ENCODE peak calls at places on chromosome 4, in nine cellular contexts. One of them, this sample, is unnamed.

GRCh38 chr4:129179276-129179675 is 83.3 kb downstream of the C4orf33 start:
- DNase-seq in amniotic stem cell: no peak
- DNase-seq in stromal cell of bone marrow: no peak
- DNase-seq in HL-60: no peak
- DNase-seq in CD4-positive, CD25-positive, alpha-beta regulatory T cell: no peak
- DNase-seq in cardiac muscle cell: no peak
- DNase-seq in right lobe of liver: no peak
- DNase-seq in NCI-H2171 treated with DMSO at 0.1 percent for 48 hours: no peak
- DNase-seq in HFF-Myc: no peak
- DNase-seq in this sample: no peak

GRCh38 chr4:147753047-147753446 is 21.2 kb downstream of the ARHGAP10 start:
- DNase-seq in amniotic stem cell: no peak
- DNase-seq in stromal cell of bone marrow: no peak
- DNase-seq in HL-60: no peak
- DNase-seq in CD4-positive, CD25-positive, alpha-beta regulatory T cell: no peak
- DNase-seq in cardiac muscle cell: peak
- DNase-seq in right lobe of liver: no peak
- DNase-seq in NCI-H2171 treated with DMSO at 0.1 percent for 48 hours: no peak
- DNase-seq in HFF-Myc: no peak
- DNase-seq in this sample: peak

GRCh38 chr4:24067781-24068193 is 177.9 kb upstream of the PPARGC1A start:
- DNase-seq in amniotic stem cell: no peak
- DNase-seq in stromal cell of bone marrow: no peak
- DNase-seq in HL-60: no peak
- DNase-seq in CD4-positive, CD25-positive, alpha-beta regulatory T cell: no peak
- DNase-seq in cardiac muscle cell: peak
- DNase-seq in right lobe of liver: no peak
- DNase-seq in NCI-H2171 treated with DMSO at 0.1 percent for 48 hours: peak
- DNase-seq in HFF-Myc: peak
- DNase-seq in this sample: no peak

GRCh38 chr4:48333587-48333986 is 7.7 kb upstream of the SLAIN2 start:
- DNase-seq in amniotic stem cell: no peak
- DNase-seq in stromal cell of bone marrow: no peak
- DNase-seq in HL-60: no peak
- DNase-seq in CD4-positive, CD25-positive, alpha-beta regulatory T cell: no peak
- DNase-seq in cardiac muscle cell: no peak
- DNase-seq in right lobe of liver: no peak
- DNase-seq in NCI-H2171 treated with DMSO at 0.1 percent for 48 hours: no peak
- DNase-seq in HFF-Myc: no peak
- DNase-seq in this sample: no peak

GRCh38 chr4:161097821-161098220 is 1066.0 kb downstream of the FSTL5 start:
- DNase-seq in amniotic stem cell: no peak
- DNase-seq in stromal cell of bone marrow: no peak
- DNase-seq in HL-60: no peak
- DNase-seq in CD4-positive, CD25-positive, alpha-beta regulatory T cell: no peak
- DNase-seq in cardiac muscle cell: no peak
- DNase-seq in right lobe of liver: no peak
- DNase-seq in NCI-H2171 treated with DMSO at 0.1 percent for 48 hours: no peak
- DNase-seq in HFF-Myc: no peak
- DNase-seq in this sample: no peak

GRCh38 chr4:98659106-98659592 is 738 bp upstream of the TSPAN5 start:
- DNase-seq in amniotic stem cell: peak
- DNase-seq in stromal cell of bone marrow: no peak
- DNase-seq in HL-60: no peak
- DNase-seq in CD4-positive, CD25-positive, alpha-beta regulatory T cell: no peak
- DNase-seq in cardiac muscle cell: peak
- DNase-seq in right lobe of liver: no peak
- DNase-seq in NCI-H2171 treated with DMSO at 0.1 percent for 48 hours: peak
- DNase-seq in HFF-Myc: no peak
- DNase-seq in this sample: peak

GRCh38 chr4:5615496-5616075 is 92.8 kb downstream of the EVC2 start:
- DNase-seq in amniotic stem cell: no peak
- DNase-seq in stromal cell of bone marrow: no peak
- DNase-seq in HL-60: no peak
- DNase-seq in CD4-positive, CD25-positive, alpha-beta regulatory T cell: no peak
- DNase-seq in cardiac muscle cell: no peak
- DNase-seq in right lobe of liver: no peak
- DNase-seq in NCI-H2171 treated with DMSO at 0.1 percent for 48 hours: no peak
- DNase-seq in HFF-Myc: no peak
- DNase-seq in this sample: no peak

GRCh38 chr4:10030946-10031662 is 9.8 kb upstream of the SLC2A9 start:
- DNase-seq in amniotic stem cell: no peak
- DNase-seq in stromal cell of bone marrow: no peak
- DNase-seq in HL-60: no peak
- DNase-seq in CD4-positive, CD25-positive, alpha-beta regulatory T cell: no peak
- DNase-seq in cardiac muscle cell: no peak
- DNase-seq in right lobe of liver: no peak
- DNase-seq in NCI-H2171 treated with DMSO at 0.1 percent for 48 hours: no peak
- DNase-seq in HFF-Myc: no peak
- DNase-seq in this sample: no peak

GRCh38 chr4:174657472-174657871 is 135.2 kb upstream of the HPGD start:
- DNase-seq in amniotic stem cell: no peak
- DNase-seq in stromal cell of bone marrow: no peak
- DNase-seq in HL-60: no peak
- DNase-seq in CD4-positive, CD25-positive, alpha-beta regulatory T cell: no peak
- DNase-seq in cardiac muscle cell: no peak
- DNase-seq in right lobe of liver: no peak
- DNase-seq in NCI-H2171 treated with DMSO at 0.1 percent for 48 hours: no peak
- DNase-seq in HFF-Myc: no peak
- DNase-seq in this sample: no peak

GRCh38 chr4:54593795-54594194 is 64.0 kb upstream of the KIT start:
- DNase-seq in amniotic stem cell: no peak
- DNase-seq in stromal cell of bone marrow: no peak
- DNase-seq in HL-60: no peak
- DNase-seq in CD4-positive, CD25-positive, alpha-beta regulatory T cell: no peak
- DNase-seq in cardiac muscle cell: no peak
- DNase-seq in right lobe of liver: no peak
- DNase-seq in NCI-H2171 treated with DMSO at 0.1 percent for 48 hours: no peak
- DNase-seq in HFF-Myc: no peak
- DNase-seq in this sample: no peak

GRCh38 chr4:159563257-159563656 is 460.4 kb downstream of the RAPGEF2 start:
- DNase-seq in amniotic stem cell: no peak
- DNase-seq in stromal cell of bone marrow: no peak
- DNase-seq in HL-60: no peak
- DNase-seq in CD4-positive, CD25-positive, alpha-beta regulatory T cell: no peak
- DNase-seq in cardiac muscle cell: no peak
- DNase-seq in right lobe of liver: no peak
- DNase-seq in NCI-H2171 treated with DMSO at 0.1 percent for 48 hours: no peak
- DNase-seq in HFF-Myc: no peak
- DNase-seq in this sample: no peak

GRCh38 chr4:183718876-183719275 is 59.8 kb downstream of the TRAPPC11 start:
- DNase-seq in amniotic stem cell: no peak
- DNase-seq in stromal cell of bone marrow: no peak
- DNase-seq in HL-60: no peak
- DNase-seq in CD4-positive, CD25-positive, alpha-beta regulatory T cell: no peak
- DNase-seq in cardiac muscle cell: no peak
- DNase-seq in right lobe of liver: peak
- DNase-seq in NCI-H2171 treated with DMSO at 0.1 percent for 48 hours: no peak
- DNase-seq in HFF-Myc: no peak
- DNase-seq in this sample: no peak

GRCh38 chr4:42603865-42604264 is 53.0 kb downstream of the ATP8A1 start:
- DNase-seq in amniotic stem cell: no peak
- DNase-seq in stromal cell of bone marrow: no peak
- DNase-seq in HL-60: no peak
- DNase-seq in CD4-positive, CD25-positive, alpha-beta regulatory T cell: no peak
- DNase-seq in cardiac muscle cell: peak
- DNase-seq in right lobe of liver: no peak
- DNase-seq in NCI-H2171 treated with DMSO at 0.1 percent for 48 hours: no peak
- DNase-seq in HFF-Myc: no peak
- DNase-seq in this sample: no peak

GRCh38 chr4:174282836-174283506 is 496 bp downstream of the FBXO8 start:
- DNase-seq in amniotic stem cell: peak
- DNase-seq in stromal cell of bone marrow: peak
- DNase-seq in HL-60: peak
- DNase-seq in CD4-positive, CD25-positive, alpha-beta regulatory T cell: peak
- DNase-seq in cardiac muscle cell: peak
- DNase-seq in right lobe of liver: peak
- DNase-seq in NCI-H2171 treated with DMSO at 0.1 percent for 48 hours: peak
- DNase-seq in HFF-Myc: peak
- DNase-seq in this sample: peak

GRCh38 chr4:52713456-52713937 is 37.7 kb downstream of the ERVMER34-1 start:
- DNase-seq in amniotic stem cell: no peak
- DNase-seq in stromal cell of bone marrow: no peak
- DNase-seq in HL-60: peak
- DNase-seq in CD4-positive, CD25-positive, alpha-beta regulatory T cell: no peak
- DNase-seq in cardiac muscle cell: peak
- DNase-seq in right lobe of liver: no peak
- DNase-seq in NCI-H2171 treated with DMSO at 0.1 percent for 48 hours: no peak
- DNase-seq in HFF-Myc: no peak
- DNase-seq in this sample: peak

GRCh38 chr4:82797591-82798081 is 960 bp downstream of the SCD5 start:
- DNase-seq in amniotic stem cell: no peak
- DNase-seq in stromal cell of bone marrow: no peak
- DNase-seq in HL-60: peak
- DNase-seq in CD4-positive, CD25-positive, alpha-beta regulatory T cell: no peak
- DNase-seq in cardiac muscle cell: peak
- DNase-seq in right lobe of liver: no peak
- DNase-seq in NCI-H2171 treated with DMSO at 0.1 percent for 48 hours: peak
- DNase-seq in HFF-Myc: no peak
- DNase-seq in this sample: peak

GRCh38 chr4:54525602-54526001 is 132.2 kb upstream of the KIT start:
- DNase-seq in amniotic stem cell: peak
- DNase-seq in stromal cell of bone marrow: no peak
- DNase-seq in HL-60: no peak
- DNase-seq in CD4-positive, CD25-positive, alpha-beta regulatory T cell: no peak
- DNase-seq in cardiac muscle cell: no peak
- DNase-seq in right lobe of liver: no peak
- DNase-seq in NCI-H2171 treated with DMSO at 0.1 percent for 48 hours: no peak
- DNase-seq in HFF-Myc: peak
- DNase-seq in this sample: peak

GRCh38 chr4:87014284-87014782 is 79.5 kb downstream of the AFF1 start:
- DNase-seq in amniotic stem cell: no peak
- DNase-seq in stromal cell of bone marrow: no peak
- DNase-seq in HL-60: no peak
- DNase-seq in CD4-positive, CD25-positive, alpha-beta regulatory T cell: no peak
- DNase-seq in cardiac muscle cell: no peak
- DNase-seq in right lobe of liver: no peak
- DNase-seq in NCI-H2171 treated with DMSO at 0.1 percent for 48 hours: no peak
- DNase-seq in HFF-Myc: peak
- DNase-seq in this sample: peak

GRCh38 chr4:14916554-14917304 is 85.6 kb upstream of the CPEB2 start:
- DNase-seq in amniotic stem cell: peak
- DNase-seq in stromal cell of bone marrow: peak
- DNase-seq in HL-60: no peak
- DNase-seq in CD4-positive, CD25-positive, alpha-beta regulatory T cell: no peak
- DNase-seq in cardiac muscle cell: no peak
- DNase-seq in right lobe of liver: no peak
- DNase-seq in NCI-H2171 treated with DMSO at 0.1 percent for 48 hours: no peak
- DNase-seq in HFF-Myc: peak
- DNase-seq in this sample: peak

GRCh38 chr4:6123116-6123515 is 77.2 kb downstream of the JAKMIP1 start:
- DNase-seq in amniotic stem cell: no peak
- DNase-seq in stromal cell of bone marrow: no peak
- DNase-seq in HL-60: no peak
- DNase-seq in CD4-positive, CD25-positive, alpha-beta regulatory T cell: no peak
- DNase-seq in cardiac muscle cell: no peak
- DNase-seq in right lobe of liver: no peak
- DNase-seq in NCI-H2171 treated with DMSO at 0.1 percent for 48 hours: no peak
- DNase-seq in HFF-Myc: no peak
- DNase-seq in this sample: no peak

GRCh38 chr4:10684631-10685030 is at the start of gene CLNK:
- DNase-seq in amniotic stem cell: no peak
- DNase-seq in stromal cell of bone marrow: no peak
- DNase-seq in HL-60: no peak
- DNase-seq in CD4-positive, CD25-positive, alpha-beta regulatory T cell: no peak
- DNase-seq in cardiac muscle cell: no peak
- DNase-seq in right lobe of liver: no peak
- DNase-seq in NCI-H2171 treated with DMSO at 0.1 percent for 48 hours: no peak
- DNase-seq in HFF-Myc: no peak
- DNase-seq in this sample: no peak

GRCh38 chr4:139528377-139529005 is 27.5 kb downstream of the SETD7 start:
- DNase-seq in amniotic stem cell: no peak
- DNase-seq in stromal cell of bone marrow: peak
- DNase-seq in HL-60: peak
- DNase-seq in CD4-positive, CD25-positive, alpha-beta regulatory T cell: no peak
- DNase-seq in cardiac muscle cell: no peak
- DNase-seq in right lobe of liver: no peak
- DNase-seq in NCI-H2171 treated with DMSO at 0.1 percent for 48 hours: no peak
- DNase-seq in HFF-Myc: peak
- DNase-seq in this sample: peak

GRCh38 chr4:39341075-39341725 is 25.0 kb downstream of the RFC1 start:
- DNase-seq in amniotic stem cell: no peak
- DNase-seq in stromal cell of bone marrow: no peak
- DNase-seq in HL-60: no peak
- DNase-seq in CD4-positive, CD25-positive, alpha-beta regulatory T cell: no peak
- DNase-seq in cardiac muscle cell: no peak
- DNase-seq in right lobe of liver: peak
- DNase-seq in NCI-H2171 treated with DMSO at 0.1 percent for 48 hours: no peak
- DNase-seq in HFF-Myc: no peak
- DNase-seq in this sample: no peak

GRCh38 chr4:126564283-126564854 is 1068.4 kb upstream of the INTU start:
- DNase-seq in amniotic stem cell: no peak
- DNase-seq in stromal cell of bone marrow: no peak
- DNase-seq in HL-60: no peak
- DNase-seq in CD4-positive, CD25-positive, alpha-beta regulatory T cell: no peak
- DNase-seq in cardiac muscle cell: no peak
- DNase-seq in right lobe of liver: no peak
- DNase-seq in NCI-H2171 treated with DMSO at 0.1 percent for 48 hours: no peak
- DNase-seq in HFF-Myc: no peak
- DNase-seq in this sample: no peak

GRCh38 chr4:43992552-43992951 is 456.1 kb downstream of the KCTD8 start:
- DNase-seq in amniotic stem cell: no peak
- DNase-seq in stromal cell of bone marrow: no peak
- DNase-seq in HL-60: no peak
- DNase-seq in CD4-positive, CD25-positive, alpha-beta regulatory T cell: no peak
- DNase-seq in cardiac muscle cell: no peak
- DNase-seq in right lobe of liver: no peak
- DNase-seq in NCI-H2171 treated with DMSO at 0.1 percent for 48 hours: no peak
- DNase-seq in HFF-Myc: no peak
- DNase-seq in this sample: no peak

GRCh38 chr4:184104419-184105101 is 113.1 kb downstream of the ENPP6 start:
- DNase-seq in amniotic stem cell: no peak
- DNase-seq in stromal cell of bone marrow: no peak
- DNase-seq in HL-60: no peak
- DNase-seq in CD4-positive, CD25-positive, alpha-beta regulatory T cell: no peak
- DNase-seq in cardiac muscle cell: peak
- DNase-seq in right lobe of liver: peak
- DNase-seq in NCI-H2171 treated with DMSO at 0.1 percent for 48 hours: no peak
- DNase-seq in HFF-Myc: no peak
- DNase-seq in this sample: no peak

GRCh38 chr4:183860110-183860509 is 45.0 kb upstream of the STOX2 start:
- DNase-seq in amniotic stem cell: no peak
- DNase-seq in stromal cell of bone marrow: no peak
- DNase-seq in HL-60: no peak
- DNase-seq in CD4-positive, CD25-positive, alpha-beta regulatory T cell: no peak
- DNase-seq in cardiac muscle cell: no peak
- DNase-seq in right lobe of liver: no peak
- DNase-seq in NCI-H2171 treated with DMSO at 0.1 percent for 48 hours: no peak
- DNase-seq in HFF-Myc: no peak
- DNase-seq in this sample: no peak

GRCh38 chr4:13233755-13234154 is 250.4 kb downstream of the RAB28 start:
- DNase-seq in amniotic stem cell: no peak
- DNase-seq in stromal cell of bone marrow: no peak
- DNase-seq in HL-60: no peak
- DNase-seq in CD4-positive, CD25-positive, alpha-beta regulatory T cell: no peak
- DNase-seq in cardiac muscle cell: no peak
- DNase-seq in right lobe of liver: no peak
- DNase-seq in NCI-H2171 treated with DMSO at 0.1 percent for 48 hours: no peak
- DNase-seq in HFF-Myc: no peak
- DNase-seq in this sample: no peak

GRCh38 chr4:77652237-77652897 is 46.7 kb downstream of the CXCL13 start:
- DNase-seq in amniotic stem cell: no peak
- DNase-seq in stromal cell of bone marrow: no peak
- DNase-seq in HL-60: no peak
- DNase-seq in CD4-positive, CD25-positive, alpha-beta regulatory T cell: no peak
- DNase-seq in cardiac muscle cell: peak
- DNase-seq in right lobe of liver: no peak
- DNase-seq in NCI-H2171 treated with DMSO at 0.1 percent for 48 hours: no peak
- DNase-seq in HFF-Myc: no peak
- DNase-seq in this sample: no peak

GRCh38 chr4:2929469-2929868 is 33.7 kb downstream of the NOP14 start:
- DNase-seq in amniotic stem cell: no peak
- DNase-seq in stromal cell of bone marrow: no peak
- DNase-seq in HL-60: no peak
- DNase-seq in CD4-positive, CD25-positive, alpha-beta regulatory T cell: no peak
- DNase-seq in cardiac muscle cell: no peak
- DNase-seq in right lobe of liver: peak
- DNase-seq in NCI-H2171 treated with DMSO at 0.1 percent for 48 hours: no peak
- DNase-seq in HFF-Myc: no peak
- DNase-seq in this sample: no peak

GRCh38 chr4:60562353-60562752 is 637.8 kb upstream of the ADGRL3 start:
- DNase-seq in amniotic stem cell: no peak
- DNase-seq in stromal cell of bone marrow: no peak
- DNase-seq in HL-60: no peak
- DNase-seq in CD4-positive, CD25-positive, alpha-beta regulatory T cell: no peak
- DNase-seq in cardiac muscle cell: no peak
- DNase-seq in right lobe of liver: no peak
- DNase-seq in NCI-H2171 treated with DMSO at 0.1 percent for 48 hours: peak
- DNase-seq in HFF-Myc: no peak
- DNase-seq in this sample: no peak